ENCODE peak calls at places on chromosomes 1 and 21, in four cellular contexts. Z is GM12878, M is K562, N is endothelial cell of umbilical vein. B is an unnamed sample.

GRCh38 chr21:44531606-44532128 is 8.3 kb downstream of the KRTAP10-1 start:
- DNase-seq in M (no peak), Z (no peak), N (no peak), B (no peak)

GRCh38 chr1:150568567-150568966 is 10.8 kb downstream of the MCL1 start:
- DNase-seq in Z (no peak), M (no peak), N (no peak), B (no peak)

GRCh38 chr1:155695107-155695506 is 6.2 kb downstream of the DAP3 start:
- DNase-seq in Z (no peak), M (no peak), N (no peak), B (no peak)

GRCh38 chr21:45511661-45512431 is 30.4 kb downstream of the SLC19A1 start:
- DNase-seq in M (no peak), Z (no peak), N (no peak), B (no peak)

GRCh38 chr1:150234309-150234646 is 1.6 kb downstream of the ANP32E start:
- DNase-seq in N (peak), Z (no peak), M (no peak), B (no peak)

GRCh38 chr1:150572918-150573647 is 6.3 kb downstream of the MCL1 start:
- DNase-seq in Z (no peak), M (no peak), N (no peak), B (no peak)

GRCh38 chr1:74113333-74113732 is 84.6 kb downstream of the LRRIQ3 start:
- DNase-seq in N (no peak), M (no peak), Z (no peak), B (no peak)

GRCh38 chr21:43728467-43729390 is 9.8 kb downstream of the PDXK start:
- DNase-seq in Z (peak), M (peak), N (peak), B (peak)

GRCh38 chr1:59089922-59090457 is 206.9 kb upstream of the FGGY start:
- DNase-seq in M (no peak), Z (no peak), N (no peak), B (peak)

GRCh38 chr1:2227341-2228156 is 570 bp upstream of the SKI start:
- DNase-seq in N (peak), Z (peak), M (peak), B (peak)

GRCh38 chr1:230910755-230911117 is 42.4 kb upstream of the C1orf198 start:
- DNase-seq in N (no peak), M (no peak), Z (no peak), B (no peak)

GRCh38 chr1:157137773-157138219 is 399 bp downstream of the ETV3 start:
- DNase-seq in N (no peak), M (no peak), Z (no peak), B (no peak)

GRCh38 chr1:202794049-202794725 is 14.0 kb downstream of the KDM5B start:
- DNase-seq in Z (no peak), M (no peak), N (no peak), B (no peak)

GRCh38 chr1:201537966-201538617 is 835 bp upstream of the NAV1 start:
- DNase-seq in M (no peak), Z (no peak), N (peak), B (no peak)

GRCh38 chr1:207649865-207650580 is 5.1 kb downstream of the CR1L start:
- DNase-seq in M (peak), Z (no peak), N (no peak), B (no peak)

GRCh38 chr1:117821782-117822447 is 107.5 kb downstream of the GDAP2 start:
- DNase-seq in N (peak), Z (no peak), M (peak), B (peak)

GRCh38 chr1:74811421-74812179 is 78.6 kb downstream of the TYW3 start:
- DNase-seq in Z (no peak), N (no peak), M (no peak), B (no peak)

DNA sequence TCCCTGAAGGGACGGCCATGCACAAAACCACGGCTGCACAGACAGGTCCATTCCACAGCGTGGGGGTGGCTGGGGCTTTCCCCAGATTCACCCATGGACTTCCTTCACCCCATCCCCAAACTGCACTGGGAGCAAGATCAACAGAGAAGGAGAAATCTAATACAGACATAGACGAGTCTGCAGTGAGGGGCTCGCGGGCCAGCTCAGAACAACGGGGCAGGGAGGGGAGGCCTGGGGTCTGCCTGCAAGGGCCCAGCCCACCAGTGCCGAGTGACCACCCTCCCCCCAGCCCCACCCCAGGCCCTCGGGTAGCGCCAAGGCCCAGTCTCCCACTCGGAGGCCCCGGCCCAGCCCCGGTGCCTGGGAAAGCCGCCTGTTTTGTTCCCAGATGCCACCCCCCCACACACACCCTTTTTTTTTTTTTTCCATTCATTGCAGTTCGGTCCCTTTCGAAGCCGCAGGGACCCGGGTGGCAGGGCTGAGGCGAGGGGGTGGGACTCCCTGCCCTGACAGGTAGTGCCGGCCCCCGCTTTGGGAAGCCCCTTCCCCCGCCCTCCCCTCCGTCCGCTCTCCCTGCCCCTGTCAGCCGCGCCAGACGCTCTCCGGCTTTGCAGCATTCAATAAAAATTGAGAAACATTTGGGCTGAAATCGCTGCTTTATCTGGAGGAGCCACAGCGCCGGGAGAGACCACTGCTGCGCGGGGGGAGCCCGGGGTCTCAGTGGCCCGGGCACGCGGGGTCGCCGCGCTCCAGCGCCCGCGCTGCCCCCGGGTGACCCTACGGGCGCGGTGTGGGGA is 550 bp upstream of the EPHB2 start:
- DNase-seq in M (peak), Z (no peak), N (peak), B (peak)
- H3K4me2 ChIP-seq in M (no peak), Z (peak), N (peak), B (peak)

GRCh38 chr1:21935393-21935804 is 1.7 kb downstream of the HSPG2 start:
- DNase-seq in Z (no peak), M (no peak), N (peak), B (peak)
- TF ChIP-seq FOS in Z (no peak), M (no peak), N (no peak), B (no peak)

GRCh38 chr1:47507921-47508894 is 70.4 kb downstream of the FOXD2 start:
- DNase-seq in N (no peak), Z (no peak), M (peak), B (no peak)
- H3K4me3 ChIP-seq in N (no peak), Z (no peak), M (peak), B (no peak)

GRCh38 chr1:19120070-19120469 is 90.0 kb downstream of the UBR4 start:
- DNase-seq in M (no peak), Z (no peak), N (no peak), B (no peak)
- H3K4me2 ChIP-seq in M (no peak), Z (no peak), N (no peak), B (no peak)

DNA sequence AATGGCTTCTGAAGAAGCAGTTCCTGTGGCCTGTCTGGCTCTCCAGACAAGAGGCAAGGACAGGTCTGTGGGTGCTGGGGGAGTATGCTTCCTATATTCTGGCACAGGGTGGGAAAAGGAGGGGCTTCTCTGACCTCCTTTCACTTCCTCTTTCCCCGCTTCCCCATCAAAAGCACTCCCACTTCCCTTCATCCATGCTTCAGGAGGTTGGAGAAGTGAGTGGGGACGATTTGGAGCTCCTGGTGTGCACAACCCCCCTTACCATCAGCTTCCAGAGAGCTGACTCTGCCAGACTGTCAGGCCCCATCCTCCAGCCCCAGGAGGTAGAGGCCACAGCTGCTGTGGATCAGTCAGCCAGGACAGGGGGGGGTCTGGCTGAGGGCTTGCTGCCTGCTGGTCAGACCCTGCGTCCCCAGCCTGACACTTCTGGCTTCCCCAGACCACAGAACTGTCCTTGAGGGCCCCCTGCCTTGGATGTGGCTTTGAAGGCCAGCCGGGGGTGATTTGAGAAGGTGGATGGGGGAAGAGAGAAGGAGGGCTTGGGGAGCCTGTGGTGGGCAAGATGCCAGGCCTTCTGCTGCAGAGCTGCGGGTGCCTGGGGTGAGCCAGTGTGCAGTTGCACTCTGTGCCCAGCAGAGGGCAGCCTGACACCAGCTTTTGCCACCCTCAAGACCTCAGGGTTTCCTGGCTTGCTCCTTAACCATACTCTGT is 21.5 kb upstream of the TMEM222 start:
- DNase-seq in N (peak), M (peak), Z (peak), B (peak)
- TF ChIP-seq FOS in N (no peak), M (no peak), Z (no peak), B (no peak)

GRCh38 chr1:9767964-9768668 is 55.6 kb downstream of the CLSTN1 start:
- DNase-seq in Z (no peak), M (peak), N (no peak), B (no peak)
- H3K4me3 ChIP-seq in Z (no peak), M (no peak), N (no peak), B (no peak)

GRCh38 chr1:21956720-21957552 is 19.8 kb upstream of the HSPG2 start:
- DNase-seq in N (peak), Z (no peak), M (peak), B (peak)

GRCh38 chr1:21955474-21956281 is 18.6 kb upstream of the HSPG2 start:
- DNase-seq in N (no peak), Z (no peak), M (no peak), B (no peak)

GRCh38 chr1:21952806-21953514 is 15.8 kb upstream of the HSPG2 start:
- DNase-seq in N (no peak), M (no peak), Z (no peak), B (no peak)

GRCh38 chr1:21951576-21951870 is 14.4 kb upstream of the HSPG2 start:
- DNase-seq in M (no peak), N (no peak), Z (no peak), B (no peak)

DNA sequence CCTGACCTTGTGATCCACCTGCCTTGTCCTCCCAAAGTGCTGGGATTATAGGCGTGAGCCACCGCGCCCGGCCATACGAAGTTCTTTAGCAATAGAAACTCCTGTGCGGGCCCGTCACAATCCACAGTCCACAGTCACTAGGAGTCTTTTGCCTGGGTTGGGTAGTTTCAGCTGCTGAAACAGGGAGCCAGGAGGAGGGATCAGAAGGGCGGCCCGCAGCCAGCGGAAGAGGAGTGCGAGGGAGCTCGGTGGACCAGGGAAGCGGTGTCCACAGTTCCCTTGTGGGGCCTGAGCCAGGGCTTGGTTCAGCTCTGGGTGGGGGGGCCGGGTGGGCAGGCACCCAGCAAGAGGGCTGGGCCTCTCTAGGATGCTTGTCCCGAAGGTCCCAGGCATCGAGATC is 17.9 kb upstream of the HSPG2 start:
- DNase-seq in Z (no peak), M (no peak), N (no peak), B (no peak)
- H3K4me2 ChIP-seq in Z (no peak), M (no peak), N (no peak), B (no peak)

DNA sequence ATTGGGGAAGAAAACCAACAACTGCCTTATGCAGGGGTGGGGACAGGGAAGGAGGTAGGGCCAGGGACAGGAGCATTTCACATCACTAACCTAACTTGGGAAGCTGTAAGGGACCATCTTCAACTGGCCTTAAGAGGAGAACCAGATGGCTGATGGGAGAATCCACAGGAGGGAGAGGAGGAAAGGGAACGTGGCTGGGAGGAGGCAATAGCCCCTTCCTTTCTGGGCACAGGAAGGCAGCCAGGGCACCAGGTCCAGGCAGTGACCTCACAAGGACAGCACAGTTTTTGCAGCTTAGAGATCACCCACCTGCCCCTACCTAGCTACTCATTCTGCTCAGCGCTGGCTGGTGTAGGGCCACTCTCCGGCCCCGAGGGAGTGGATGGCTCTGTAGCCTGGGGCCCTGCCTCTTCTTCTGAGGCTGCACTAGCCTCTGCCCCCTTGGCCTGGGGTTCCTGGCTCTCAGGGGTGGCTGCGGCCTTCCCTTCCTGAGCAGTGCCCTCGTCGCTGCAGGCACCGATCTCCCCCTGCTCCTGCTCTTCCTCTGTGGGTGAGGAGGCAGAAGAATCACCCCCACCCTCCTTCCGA is 1.7 kb downstream of the MARCKSL1 start:
- DNase-seq in Z (no peak), M (no peak), N (no peak), B (no peak)
- TF ChIP-seq FOS in Z (no peak), M (no peak), N (no peak), B (no peak)

GRCh38 chr1:227947678-227948492 is at the start of gene WNT9A:
- DNase-seq in N (peak), Z (no peak), M (peak), B (peak)

GRCh38 chr1:227949954-227950734 is 2.4 kb upstream of the WNT9A start:
- DNase-seq in N (no peak), Z (no peak), M (no peak), B (no peak)

GRCh38 chr1:227950735-227951224 is 3.0 kb upstream of the WNT9A start:
- DNase-seq in N (no peak), Z (no peak), M (no peak), B (no peak)

GRCh38 chr1:227948493-227949260 is 945 bp upstream of the WNT9A start:
- DNase-seq in M (no peak), N (no peak), Z (no peak), B (no peak)

GRCh38 chr1:227949341-227949921 is 1.7 kb upstream of the WNT9A start:
- DNase-seq in N (no peak), Z (no peak), M (no peak), B (no peak)
- H3K4me3 ChIP-seq in N (no peak), Z (no peak), M (no peak), B (no peak)